ENCODE peak calls at places on chromosomes 6 and 20, in six cellular contexts. H is CD8-positive, alpha-beta memory T cell; E is posterior vena cava; S is brain microvascular endothelial cell; D is HCEC 1CT; L is immature natural killer cell. G is an unnamed sample.

GRCh38 chr20:18091624-18092023 is 33.9 kb upstream of the OVOL2 start:
- DNase-seq in H (no peak), E (no peak), S (no peak), D (no peak), L (no peak), G (no peak)

GRCh38 chr6:1832844-1833787 is 223.4 kb downstream of the FOXC1 start:
- DNase-seq in H (no peak), E (peak; percentile 87), S (peak; percentile 13), D (no peak), L (no peak), G (no peak)

GRCh38 chr6:56860466-56860865 is 94.4 kb upstream of the BEND6 start:
- DNase-seq in H (no peak), E (no peak), S (peak; percentile 27), D (peak; percentile 46), L (no peak), G (no peak)

GRCh38 chr6:125220712-125221111 is 67.1 kb downstream of the TPD52L1 start:
- DNase-seq in H (no peak), E (peak; percentile 82), S (no peak), D (no peak), L (no peak), G (no peak)

GRCh38 chr6:3788408-3789017 is 37.0 kb upstream of the PXDC1 start:
- DNase-seq in H (no peak), E (no peak), S (no peak), D (no peak), L (no peak), G (no peak)

GRCh38 chr6:139485742-139486475 is 111.5 kb upstream of the CITED2 start:
- DNase-seq in H (no peak), E (no peak), S (no peak), D (no peak), L (no peak), G (no peak)

GRCh38 chr20:59050437-59050836 is 7.9 kb upstream of the PRELID3B start:
- DNase-seq in H (no peak), E (no peak), S (no peak), D (no peak), L (no peak), G (no peak)

GRCh38 chr6:108944707-108945685 is 96.8 kb downstream of the ARMC2 start:
- DNase-seq in H (no peak), E (no peak), S (peak; percentile 79), D (peak; percentile 76), L (no peak), G (peak; percentile 35)

GRCh38 chr6:3455121-3455489 is 1.7 kb downstream of the SLC22A23 start:
- DNase-seq in H (no peak), E (no peak), S (no peak), D (no peak), L (no peak), G (no peak)

GRCh38 chr6:28875348-28875747 is 48.4 kb downstream of the TRIM27 start:
- DNase-seq in H (no peak), E (no peak), S (no peak), D (no peak), L (no peak), G (no peak)

GRCh38 chr20:44057698-44058675 is 129.0 kb downstream of the JPH2 start:
- DNase-seq in H (no peak), E (no peak), S (no peak), D (no peak), L (no peak), G (no peak)

GRCh38 chr6:49576618-49577017 is 26.1 kb downstream of the C6orf141 start:
- DNase-seq in H (no peak), E (no peak), S (no peak), D (no peak), L (no peak), G (no peak)

GRCh38 chr20:55977723-55978481 is 27.4 kb downstream of the CBLN4 start:
- DNase-seq in H (no peak), E (no peak), S (no peak), D (no peak), L (no peak), G (no peak)

GRCh38 chr6:107557698-107558097 is 67.8 kb downstream of the SOBP start:
- DNase-seq in H (no peak), E (no peak), S (no peak), D (no peak), L (no peak), G (no peak)

GRCh38 chr20:1524004-1524403 is 32.8 kb upstream of the SIRPB2 start:
- DNase-seq in H (no peak), E (no peak), S (no peak), D (no peak), L (no peak), G (no peak)

GRCh38 chr20:5932796-5933195 is 17.5 kb downstream of the TRMT6 start:
- DNase-seq in H (no peak), E (no peak), S (no peak), D (no peak), L (no peak), G (no peak)

GRCh38 chr6:129774697-129775447 is 64.9 kb upstream of the ARHGAP18 start:
- DNase-seq in H (peak; percentile 56), E (peak; percentile 84), S (peak; percentile 65), D (peak; percentile 74), L (peak; percentile 37), G (no peak)

GRCh38 chr20:36162272-36162966 is 7.9 kb downstream of the EPB41L1 start:
- DNase-seq in H (no peak), E (no peak), S (no peak), D (no peak), L (no peak), G (no peak)

GRCh38 chr6:162123797-162124196 is 603.8 kb downstream of the PRKN start:
- DNase-seq in H (no peak), E (no peak), S (no peak), D (no peak), L (no peak), G (no peak)

GRCh38 chr6:158784505-158784904 is 34.7 kb downstream of the EZR start:
- DNase-seq in H (no peak), E (no peak), S (peak; percentile 25), D (peak; percentile 39), L (no peak), G (no peak)

GRCh38 chr6:119110601-119111548 is 32.4 kb upstream of the FAM184A start:
- DNase-seq in H (peak; percentile 58), E (no peak), S (peak; percentile 48), D (peak; percentile 42), L (peak; percentile 23), G (no peak)

GRCh38 chr6:22433745-22434144 is 135.6 kb upstream of the HDGFL1 start:
- DNase-seq in H (no peak), E (no peak), S (no peak), D (no peak), L (no peak), G (no peak)

GRCh38 chr20:37711987-37712961 is 18.4 kb downstream of the CTNNBL1 start:
- DNase-seq in H (no peak), E (no peak), S (no peak), D (no peak), L (no peak), G (no peak)

GRCh38 chr6:73955800-73956199 is 259.8 kb downstream of the CD109 start:
- DNase-seq in H (no peak), E (no peak), S (no peak), D (no peak), L (no peak), G (no peak)

G was measured in mesenteric fat pad.